ENCODE peak calls at places on chromosomes 1 and 21, in eight cellular contexts. Y is IMR-90; W is transverse colon; D is stimulated activated naive CD4-positive, alpha-beta T cell treated with Interleukin-2 at 50 U/mL for 16 hours; T is CD4-positive, alpha-beta T cell; I is Daoy; V is NCI-H345; G is Caki2. J is an unnamed sample.

GRCh38 chr1:7842517-7842916 is 10.3 kb downstream of the UTS2 start:
- DNase-seq in Y (no peak), W (peak), D (no peak), G (no peak), T (no peak), V (no peak), I (no peak), J (no peak)

GRCh38 chr21:34158866-34159616 is 85.7 kb downstream of the MRPS6 start:
- DNase-seq in Y (no peak), D (no peak), I (no peak), W (no peak), T (no peak), G (no peak), V (no peak), J (no peak)

GRCh38 chr1:86695400-86695799 is 9.0 kb upstream of the SH3GLB1 start:
- DNase-seq in T (no peak), W (no peak), D (no peak), G (no peak), I (no peak), Y (no peak), V (no peak), J (no peak)

GRCh38 chr1:79197421-79197820 is 190.9 kb upstream of the ADGRL4 start:
- DNase-seq in T (no peak), G (no peak), Y (peak), D (no peak), I (peak), V (no peak), W (no peak), J (no peak)

GRCh38 chr1:110057963-110058518 is 12.4 kb downstream of the ALX3 start:
- DNase-seq in Y (no peak), G (no peak), D (no peak), W (no peak), V (no peak), I (no peak), T (no peak), J (no peak)

GRCh38 chr1:160863422-160864131 is 890 bp upstream of the CD244 start:
- DNase-seq in W (no peak), T (no peak), I (no peak), D (no peak), V (no peak), Y (no peak), G (no peak), J (no peak)

GRCh38 chr1:214146523-214146922 is 134.4 kb upstream of the SMYD2 start:
- DNase-seq in Y (no peak), G (no peak), W (peak), I (peak), D (no peak), T (no peak), V (no peak), J (no peak)

GRCh38 chr1:163928080-163928479 is 606.3 kb downstream of the NUF2 start:
- DNase-seq in W (no peak), G (no peak), D (no peak), I (no peak), T (no peak), V (peak), Y (no peak), J (no peak)

GRCh38 chr1:101567582-101568189 is 330.9 kb downstream of the S1PR1 start:
- DNase-seq in W (peak), Y (peak), I (peak), G (peak), T (peak), V (peak), D (peak), J (peak)

GRCh38 chr1:215992620-215993019 is 425.5 kb downstream of the KCTD3 start:
- DNase-seq in G (peak), D (no peak), I (peak), W (no peak), T (no peak), V (peak), Y (peak), J (no peak)

GRCh38 chr21:40278345-40278744 is 411.1 kb downstream of the PCP4 start:
- DNase-seq in V (no peak), I (no peak), W (no peak), Y (no peak), T (no peak), D (no peak), G (no peak), J (no peak)

GRCh38 chr1:27505420-27505680 is 15.4 kb upstream of the WASF2 start:
- DNase-seq in T (no peak), I (no peak), D (no peak), V (no peak), G (no peak), W (no peak), Y (no peak), J (no peak)

GRCh38 chr1:95067069-95067468 is 5.7 kb downstream of the ALG14 start:
- DNase-seq in T (no peak), Y (no peak), V (peak), W (no peak), G (no peak), I (no peak), D (no peak), J (no peak)

GRCh38 chr1:237681210-237681609 is 209.5 kb downstream of the ZP4 start:
- DNase-seq in V (no peak), D (no peak), W (no peak), Y (peak), I (no peak), G (no peak), T (no peak), J (no peak)

GRCh38 chr1:33219886-33220661 is 36.2 kb upstream of the ZNF362 start:
- DNase-seq in G (no peak), I (peak), D (no peak), T (no peak), V (no peak), Y (peak), W (no peak), J (no peak)

GRCh38 chr1:84505167-84506001 is 802 bp upstream of the SPATA1 start:
- DNase-seq in Y (peak), G (peak), T (no peak), D (no peak), I (peak), V (peak), W (peak), J (peak)

GRCh38 chr1:1889847-1890505 is 911 bp downstream of the GNB1 start:
- DNase-seq in I (peak), G (peak), W (peak), V (no peak), D (peak), T (no peak), Y (peak), J (no peak)

GRCh38 chr1:71964188-71964587 is 318.2 kb downstream of the NEGR1 start:
- DNase-seq in I (peak), D (no peak), W (no peak), T (no peak), G (no peak), V (no peak), Y (peak), J (no peak)

J was measured in GM12891.